ENCODE peak calls at places on chromosomes 7 and 10, in nine cellular contexts. L is uterus, X is endodermal cell, U is brain microvascular endothelial cell, R is WTC11, P is testis, Q is GM06990, F is MCF 10A, M is adrenal gland. D is an unnamed sample.
A peak's percentile ranks its signal among the peaks of the same experiment; 100 is the strongest.

GRCh38 chr7:25831901-25832411 is 320.0 kb upstream of the NFE2L3 start:
- DNase-seq in L (no peak), X (no peak), U (no peak), R (no peak), P (no peak), Q (no peak), F (no peak), M (no peak), D (no peak)

GRCh38 chr10:32692174-32692573 is 246.2 kb downstream of the CCDC7 start:
- DNase-seq in L (no peak), X (no peak), U (peak; percentile 61), R (no peak), P (no peak), Q (no peak), F (peak; percentile 55), M (no peak), D (no peak)

GRCh38 chr7:114081606-114082425 is 163.0 kb upstream of the PPP1R3A start:
- DNase-seq in L (no peak), X (peak; percentile 53), U (peak; percentile 75), R (no peak), P (no peak), Q (no peak), F (peak; percentile 45), M (no peak), D (peak; percentile 25)

GRCh38 chr7:36131026-36131425 is 22.0 kb upstream of the EEPD1 start:
- DNase-seq in L (no peak), X (no peak), U (no peak), R (no peak), P (no peak), Q (no peak), F (no peak), M (no peak), D (no peak)

GRCh38 chr7:70384891-70385290 is 747.1 kb upstream of the GALNT17 start:
- DNase-seq in L (no peak), X (no peak), U (peak; percentile 1), R (no peak), P (no peak), Q (no peak), F (no peak), M (no peak), D (no peak)

GRCh38 chr7:8214162-8214897 is 47.6 kb downstream of the ICA1 start:
- DNase-seq in L (peak; percentile 50), X (no peak), U (no peak), R (no peak), P (no peak), Q (no peak), F (no peak), M (no peak), D (no peak)

GRCh38 chr10:101441539-101442455 is 87.8 kb downstream of the BTRC start:
- DNase-seq in L (no peak), X (peak; percentile 69), U (peak; percentile 74), R (peak; percentile 17), P (peak; percentile 33), Q (peak; percentile 4), F (peak; percentile 75), M (peak; percentile 62), D (peak; percentile 58)

GRCh38 chr10:121077331-121077730 is 226.2 kb downstream of the WDR11 start:
- DNase-seq in L (peak; percentile 42), X (no peak), U (no peak), R (peak; percentile 16), P (no peak), Q (no peak), F (peak; percentile 96), M (no peak), D (no peak)

DNA sequence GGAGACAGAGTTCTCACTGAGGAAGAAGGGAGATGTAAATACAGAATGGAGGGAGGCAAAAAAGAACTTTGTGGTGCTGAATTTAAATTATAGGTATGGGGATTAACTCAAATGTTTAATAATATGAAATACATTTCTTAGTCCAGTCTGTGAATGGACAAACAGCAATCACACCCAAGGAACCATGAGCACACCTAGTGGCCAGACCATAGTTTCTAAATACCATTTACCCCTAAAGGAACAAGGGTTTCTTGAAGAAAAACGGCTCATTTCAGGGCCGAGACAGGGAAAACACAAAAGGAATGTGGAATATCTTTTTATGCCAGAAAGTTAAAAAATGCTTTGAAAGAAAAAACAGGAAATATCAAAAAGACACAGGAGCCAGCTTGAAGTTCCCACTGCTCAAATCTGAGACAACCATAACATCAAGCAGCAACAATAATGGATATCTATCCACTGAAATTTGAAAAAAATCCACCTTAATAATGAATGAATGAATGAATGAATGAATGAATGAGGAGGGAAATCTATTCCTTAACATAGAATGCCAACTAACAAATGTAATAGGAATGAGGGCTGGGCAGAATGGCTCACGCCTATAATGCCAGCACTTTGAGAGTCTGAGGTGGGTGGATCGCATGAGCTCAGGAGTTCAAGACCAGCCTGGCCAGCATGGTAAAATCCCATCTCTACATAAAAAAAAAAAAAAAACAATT is 8.6 kb downstream of the IPMK start:
- DNase-seq in L (no peak), X (no peak), U (no peak), R (no peak), P (no peak), Q (no peak), F (no peak), M (no peak), D (no peak)
- TF ChIP-seq CTCF in L (no peak), X (peak; percentile 34), U (peak; percentile 55), R (no peak), P (no peak), Q (no peak), F (peak; percentile 11), M (no peak), D (no peak)

DNA sequence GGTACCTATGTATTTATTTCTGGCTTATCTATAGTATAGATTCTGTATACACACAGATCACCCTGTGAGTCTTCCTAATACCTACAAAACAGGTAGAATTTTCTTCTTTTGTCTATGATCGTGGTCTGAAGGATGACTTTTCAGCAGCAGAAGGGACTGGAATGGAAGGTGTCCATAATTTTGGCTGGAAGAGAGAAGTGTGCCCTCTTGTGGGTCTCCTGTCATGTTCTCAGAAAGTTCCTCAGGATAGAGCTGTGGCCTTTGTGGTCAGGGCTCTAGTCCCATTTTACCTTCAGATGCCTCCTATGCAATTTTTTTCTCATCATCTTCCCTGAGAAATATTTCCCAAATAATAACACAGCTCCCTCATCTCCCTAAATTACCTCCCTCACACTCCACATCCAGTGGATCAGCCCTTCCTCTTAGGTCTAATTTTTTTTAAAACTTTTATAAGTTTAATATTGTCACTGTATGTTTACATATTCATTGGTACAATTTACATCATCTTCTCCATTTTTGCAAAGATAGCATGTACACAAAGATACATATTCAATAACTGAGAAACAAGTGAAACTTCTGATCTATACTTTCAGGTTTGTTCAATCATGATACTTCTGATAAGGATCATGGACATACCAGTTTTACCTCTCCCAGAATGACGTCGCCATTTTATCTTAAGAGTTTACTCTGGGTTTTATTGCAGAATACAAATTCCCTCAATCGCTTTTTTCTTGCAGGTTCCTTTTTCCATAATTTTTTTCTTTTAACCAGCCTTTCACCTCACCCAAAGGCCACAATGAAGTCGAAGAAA is 112.7 kb downstream of the REEP3 start:
- DNase-seq in L (no peak), X (peak; percentile 61), U (peak; percentile 40), R (no peak), P (peak; percentile 45), Q (no peak), F (peak; percentile 64), M (peak; percentile 70), D (no peak)
- TF ChIP-seq CTCF in L (peak; percentile 23), X (peak; percentile 78), U (peak; percentile 71), R (no peak), P (no peak), Q (peak; percentile 24), F (peak; percentile 58), M (peak; percentile 56), D (peak; percentile 38)

DNA sequence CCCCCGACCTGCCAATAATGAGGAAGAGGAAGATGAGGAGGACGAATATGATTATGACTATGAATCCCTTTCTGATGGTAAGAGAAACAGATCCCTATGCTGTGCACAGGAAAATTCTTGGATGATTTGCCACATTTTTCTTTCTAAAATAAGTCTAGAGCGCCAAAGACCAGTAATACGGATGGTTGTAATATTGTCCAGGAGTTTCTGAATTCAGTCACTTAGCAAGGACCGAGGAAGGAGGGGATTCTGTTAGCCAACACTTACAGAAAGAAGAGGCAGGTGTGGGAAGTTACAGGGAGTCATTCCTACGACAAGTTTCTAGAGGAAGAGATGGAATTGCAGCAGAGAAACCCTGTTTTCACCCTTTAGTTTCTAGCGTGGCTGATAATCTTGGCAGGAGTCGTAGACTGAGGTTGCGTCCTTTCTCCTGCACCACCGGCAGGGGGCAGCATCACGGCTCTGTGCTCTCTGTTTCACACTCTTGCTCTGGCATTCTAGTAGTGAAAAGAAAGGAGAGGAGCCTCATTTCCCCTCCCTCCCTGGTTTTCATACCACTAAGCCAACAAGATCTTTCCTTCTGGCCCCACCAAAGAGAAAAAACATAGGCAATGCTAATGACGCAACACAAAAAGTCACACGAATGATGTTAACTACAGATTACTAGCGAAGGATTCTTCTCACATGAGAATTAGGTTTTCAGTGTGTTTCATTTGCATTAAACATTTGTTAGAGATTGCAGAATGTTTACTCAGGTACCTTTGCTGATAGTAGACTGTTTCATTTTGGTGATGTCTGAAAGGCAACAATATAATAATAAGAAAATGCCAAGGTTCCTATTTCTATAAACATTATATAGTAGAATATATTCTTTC is 82.7 kb downstream of the NOC3L start:
- DNase-seq in L (no peak), X (peak; percentile 90), U (peak; percentile 38), R (peak; percentile 77), P (peak; percentile 51), Q (no peak), F (peak; percentile 59), M (peak; percentile 58), D (peak; percentile 48)
- TF ChIP-seq CTCF in L (peak; percentile 72), X (peak; percentile 97), U (peak; percentile 97), R (peak; percentile 88), P (peak; percentile 35), Q (peak; percentile 87), F (peak; percentile 73), M (peak; percentile 71), D (peak; percentile 92)

DNA sequence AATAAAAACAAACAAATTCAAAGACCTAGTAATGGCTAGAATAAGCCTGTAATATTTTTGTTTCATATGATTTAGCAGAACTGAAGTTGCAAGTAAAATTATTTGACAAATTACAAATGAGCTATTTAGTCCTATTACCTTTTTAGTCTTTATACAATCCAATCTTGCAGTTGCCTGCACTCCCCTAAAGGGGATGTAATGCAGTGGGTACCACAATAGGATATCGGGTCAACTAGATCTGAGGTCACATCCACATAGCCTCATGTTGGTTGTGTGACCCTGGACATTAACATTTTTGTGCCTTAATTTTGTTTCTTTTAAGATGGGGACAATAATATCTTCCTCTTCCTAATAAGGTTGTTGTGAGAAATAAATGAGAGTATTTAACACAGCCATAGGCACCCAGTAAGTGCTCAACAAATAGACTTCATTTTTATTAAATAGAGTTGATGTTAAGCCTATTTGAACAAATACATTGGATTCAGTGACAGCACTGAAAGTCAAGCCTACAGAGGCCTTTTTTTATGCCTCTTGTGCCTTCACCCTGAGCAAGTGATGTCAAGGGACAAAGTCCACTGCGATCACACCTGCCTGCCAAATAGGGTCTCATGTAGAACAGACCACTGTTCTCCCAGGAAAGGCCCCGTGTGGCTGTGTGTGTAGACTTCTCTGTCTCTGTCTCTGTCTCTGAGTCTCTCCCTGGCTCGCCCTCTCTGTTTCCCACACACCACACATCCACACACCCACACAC is 124.8 kb downstream of the EVX1 start:
- DNase-seq in L (no peak), X (no peak), U (no peak), R (no peak), P (no peak), Q (no peak), F (no peak), M (no peak), D (no peak)
- TF ChIP-seq CTCF in L (no peak), X (peak; percentile 58), U (no peak), R (no peak), P (no peak), Q (no peak), F (no peak), M (no peak), D (no peak)

D was measured in GM10248.